ENCODE peak calls at places on chromosomes 6 and 20, in six cellular contexts. G, H, Z, W, F and B are unnamed samples.

GRCh38 chr20:10466325-10466724 is 31.2 kb downstream of the SLX4IP start:
- DNase-seq in G (no peak), W (no peak), Z (no peak), F (peak), H (peak), B (no peak)

GRCh38 chr6:162099685-162100084 is 627.9 kb downstream of the PRKN start:
- DNase-seq in H (peak), W (peak), G (no peak), Z (no peak), F (no peak), B (no peak)

GRCh38 chr20:63625771-63626423 is 1.0 kb downstream of the GMEB2 start:
- DNase-seq in H (peak), G (peak), F (no peak), W (peak), Z (no peak), B (peak)

GRCh38 chr6:1724616-1725015 is 114.9 kb downstream of the FOXC1 start:
- DNase-seq in W (no peak), Z (peak), F (peak), G (no peak), H (no peak), B (peak)

GRCh38 chr6:157428418-157429202 is 47.6 kb downstream of the ZDHHC14 start:
- DNase-seq in Z (peak), G (no peak), F (no peak), H (no peak), W (peak), B (no peak)

GRCh38 chr20:23245553-23246128 is 105.0 kb upstream of the NXT1 start:
- DNase-seq in G (no peak), W (no peak), F (peak), H (peak), Z (no peak), B (no peak)

GRCh38 chr20:34997171-34997570 is 41.5 kb downstream of the MYH7B start:
- DNase-seq in G (no peak), Z (no peak), F (no peak), H (no peak), W (no peak), B (peak)

GRCh38 chr6:62999796-63000195 is 211.5 kb upstream of the FKBP1C start:
- DNase-seq in F (no peak), Z (no peak), H (peak), G (no peak), W (no peak), B (no peak)

GRCh38 chr20:45355209-45355608 is 7.0 kb upstream of the SDC4 start:
- DNase-seq in F (no peak), G (no peak), W (peak), H (peak), Z (peak), B (peak)

GRCh38 chr6:12238191-12238590 is 52.0 kb upstream of the EDN1 start:
- DNase-seq in G (no peak), Z (no peak), H (no peak), W (no peak), F (no peak), B (peak)

GRCh38 chr6:16505711-16506362 is 255.4 kb downstream of the ATXN1 start:
- DNase-seq in G (no peak), Z (no peak), H (peak), W (no peak), F (peak), B (peak)

GRCh38 chr20:24608926-24609667 is 139.7 kb downstream of the SYNDIG1 start:
- DNase-seq in H (no peak), F (no peak), G (no peak), Z (no peak), W (no peak), B (no peak)

GRCh38 chr6:87118054-87118453 is 23.1 kb upstream of the CGA start:
- DNase-seq in H (no peak), Z (peak), F (no peak), W (peak), G (no peak), B (no peak)

GRCh38 chr6:34074064-34074739 is 71.7 kb downstream of the GRM4 start:
- DNase-seq in Z (no peak), W (no peak), F (no peak), H (no peak), G (no peak), B (no peak)

GRCh38 chr20:31901615-31902014 is 31.2 kb downstream of the TTLL9 start:
- DNase-seq in G (no peak), H (no peak), F (no peak), Z (no peak), W (no peak), B (no peak)

GRCh38 chr6:70375166-70375565 is 38.1 kb upstream of the FAM135A start:
- DNase-seq in H (peak), G (no peak), F (no peak), Z (peak), W (peak), B (no peak)

GRCh38 chr20:3612795-3613560 is 50.2 kb downstream of the GFRA4 start:
- DNase-seq in F (no peak), H (peak), W (no peak), Z (no peak), G (no peak), B (peak)

GRCh38 chr6:49634080-49634810 is 2.4 kb downstream of the RHAG start:
- DNase-seq in W (no peak), H (no peak), F (no peak), G (no peak), Z (no peak), B (no peak)

GRCh38 chr6:13455604-13456003 is 31.8 kb downstream of the GFOD1 start:
- DNase-seq in Z (no peak), F (no peak), H (no peak), W (no peak), G (peak), B (no peak)

GRCh38 chr6:165729307-165729936 is 66.4 kb upstream of the PDE10A start:
- DNase-seq in Z (no peak), H (peak), F (peak), W (peak), G (peak), B (peak)

GRCh38 chr6:42555477-42556457 is 8.1 kb upstream of the UBR2 start:
- DNase-seq in Z (peak), W (no peak), F (no peak), H (peak), G (no peak), B (no peak)

GRCh38 chr6:16204653-16205376 is 33.6 kb upstream of the GMPR start:
- DNase-seq in W (no peak), H (peak), G (no peak), Z (no peak), F (no peak), B (no peak)

GRCh38 chr6:13725570-13725969 is 13.9 kb upstream of the RANBP9 start:
- DNase-seq in G (no peak), F (no peak), Z (peak), W (peak), H (no peak), B (no peak)

GRCh38 chr6:45478235-45478634 is 100.5 kb upstream of the SUPT3H start:
- DNase-seq in F (peak), W (no peak), H (peak), G (no peak), Z (peak), B (no peak)

GRCh38 chr20:50838322-50838625 is 43.4 kb downstream of the BCAS4 start:
- DNase-seq in G (no peak), Z (no peak), W (no peak), F (no peak), H (no peak), B (no peak)

GRCh38 chr20:50837532-50838321 is 42.9 kb downstream of the BCAS4 start:
- DNase-seq in W (peak), F (no peak), G (no peak), H (no peak), Z (no peak), B (peak)

GRCh38 chr20:50842821-50843220 is 48.0 kb downstream of the BCAS4 start:
- DNase-seq in F (no peak), W (peak), Z (no peak), H (no peak), G (no peak), B (peak)

GRCh38 chr20:50834599-50835005 is 39.7 kb downstream of the BCAS4 start:
- DNase-seq in W (peak), Z (no peak), G (no peak), F (no peak), H (peak), B (peak)

GRCh38 chr20:50838707-50839385 is 44.0 kb downstream of the BCAS4 start:
- DNase-seq in Z (no peak), H (no peak), G (no peak), W (peak), F (no peak), B (no peak)
- H2AFZ ChIP-seq in Z (no peak), H (no peak), G (no peak), W (no peak), F (no peak), B (no peak)

DNA sequence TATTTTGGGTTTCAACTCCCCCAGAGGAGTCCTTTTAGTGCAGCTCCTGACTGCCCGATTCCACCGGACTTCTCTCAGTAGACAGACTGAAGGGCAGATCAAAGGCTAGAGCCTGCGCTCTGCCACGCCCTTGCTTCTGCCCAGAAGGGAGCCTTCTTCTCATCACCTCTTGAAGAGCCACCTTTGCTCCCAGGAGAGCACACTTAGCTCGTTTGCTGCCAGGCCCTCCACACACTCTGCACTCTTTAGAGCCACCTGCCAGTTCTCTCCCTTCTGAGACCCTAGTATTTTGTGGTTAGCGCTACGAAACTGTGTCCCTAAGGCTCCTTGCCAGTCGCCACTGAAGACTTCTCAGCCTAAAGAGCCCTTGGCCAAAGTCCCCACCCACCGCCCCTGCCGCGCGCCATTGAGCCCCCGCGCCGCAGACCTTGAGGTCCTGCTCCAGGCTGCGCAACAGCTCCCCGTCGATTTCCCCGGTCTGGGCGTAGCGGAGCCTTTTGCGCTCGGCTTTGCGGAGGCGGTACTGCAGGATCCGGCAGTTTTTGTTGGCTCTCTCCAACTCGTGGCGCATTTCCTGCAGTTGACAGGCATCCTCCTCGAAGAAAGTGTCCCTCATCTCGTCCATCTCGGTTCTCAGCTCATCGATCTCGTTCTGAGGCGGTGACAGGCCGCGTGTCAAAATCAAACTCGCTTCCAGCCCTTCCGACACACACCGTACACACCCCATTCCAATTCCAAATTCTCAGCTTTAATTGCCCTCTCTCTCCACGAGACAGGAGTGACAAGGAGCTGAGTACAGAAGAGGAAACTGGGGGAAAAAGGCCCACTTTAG is 4.5 kb downstream of the MTCL3 start:
- DNase-seq in Z (no peak), W (no peak), H (peak), F (no peak), G (peak), B (peak)
- H2AFZ ChIP-seq in Z (peak), W (no peak), H (peak), F (no peak), G (no peak), B (peak)

GRCh38 chr20:20204326-20204725 is 152.0 kb downstream of the CFAP61 start:
- DNase-seq in G (peak), W (no peak), H (no peak), Z (no peak), F (no peak), B (no peak)
- H2AFZ ChIP-seq in G (no peak), W (no peak), H (no peak), Z (no peak), F (no peak), B (no peak)

GRCh38 chr6:160331753-160332152 is 16.4 kb upstream of the SLC22A3 start:
- DNase-seq in F (no peak), W (no peak), H (no peak), G (no peak), Z (no peak), B (no peak)
- H2AFZ ChIP-seq in F (no peak), W (no peak), H (no peak), G (no peak), Z (no peak), B (no peak)